ENCODE peak calls at places on chromosomes 3 and 15, in five cellular contexts. One of them, this sample, is unnamed.

GRCh38 chr3:50271314-50272072 is 2.5 kb downstream of the SEMA3B start:
- DNase-seq in mammary epithelial cell: no peak
- DNase-seq in body of pancreas: no peak
- DNase-seq in left lung: peak; percentile 32
- DNase-seq in K562: no peak
- DNase-seq in this sample: no peak

GRCh38 chr3:177820683-177821316 is 623.5 kb upstream of the TBL1XR1 start:
- DNase-seq in mammary epithelial cell: no peak
- DNase-seq in body of pancreas: no peak
- DNase-seq in left lung: no peak
- DNase-seq in K562: no peak
- DNase-seq in this sample: no peak

GRCh38 chr3:43378066-43378935 is 92.0 kb downstream of the SNRK start:
- DNase-seq in mammary epithelial cell: peak; percentile 43
- DNase-seq in body of pancreas: peak; percentile 75
- DNase-seq in left lung: no peak
- DNase-seq in K562: peak; percentile 72
- DNase-seq in this sample: peak; percentile 60

GRCh38 chr15:51025454-51025846 is 69.3 kb downstream of the TNFAIP8L3 start:
- DNase-seq in mammary epithelial cell: no peak
- DNase-seq in body of pancreas: no peak
- DNase-seq in left lung: no peak
- DNase-seq in K562: no peak
- DNase-seq in this sample: no peak

GRCh38 chr3:140223631-140224030 is 288.6 kb downstream of the CLSTN2 start:
- DNase-seq in mammary epithelial cell: peak; percentile 77
- DNase-seq in body of pancreas: no peak
- DNase-seq in left lung: no peak
- DNase-seq in K562: no peak
- DNase-seq in this sample: no peak

GRCh38 chr3:129485681-129486056 is 42.8 kb upstream of the RHO start:
- DNase-seq in mammary epithelial cell: peak; percentile 98
- DNase-seq in body of pancreas: peak; percentile 58
- DNase-seq in left lung: peak; percentile 90
- DNase-seq in K562: no peak
- DNase-seq in this sample: no peak

GRCh38 chr15:70512772-70513362 is 250.5 kb downstream of the UACA start:
- DNase-seq in mammary epithelial cell: peak; percentile 59
- DNase-seq in body of pancreas: no peak
- DNase-seq in left lung: no peak
- DNase-seq in K562: peak; percentile 75
- DNase-seq in this sample: peak; percentile 74

GRCh38 chr3:19399356-19399755 is 251.0 kb downstream of the KCNH8 start:
- DNase-seq in mammary epithelial cell: peak; percentile 20
- DNase-seq in body of pancreas: no peak
- DNase-seq in left lung: no peak
- DNase-seq in K562: no peak
- DNase-seq in this sample: no peak

GRCh38 chr3:59994720-59995304 is 945.0 kb upstream of the CFAP20DC start:
- DNase-seq in mammary epithelial cell: no peak
- DNase-seq in body of pancreas: no peak
- DNase-seq in left lung: no peak
- DNase-seq in K562: no peak
- DNase-seq in this sample: peak; percentile 40

GRCh38 chr15:93072440-93073394 is 16.3 kb downstream of the RGMA start:
- DNase-seq in mammary epithelial cell: peak; percentile 49
- DNase-seq in body of pancreas: peak; percentile 77
- DNase-seq in left lung: peak; percentile 91
- DNase-seq in K562: peak; percentile 80
- DNase-seq in this sample: no peak

GRCh38 chr15:101025896-101026631 is 106.9 kb downstream of the LRRK1 start:
- DNase-seq in mammary epithelial cell: no peak
- DNase-seq in body of pancreas: no peak
- DNase-seq in left lung: no peak
- DNase-seq in K562: no peak
- DNase-seq in this sample: no peak

GRCh38 chr3:87088366-87088983 is 97.5 kb upstream of the VGLL3 start:
- DNase-seq in mammary epithelial cell: no peak
- DNase-seq in body of pancreas: no peak
- DNase-seq in left lung: no peak
- DNase-seq in K562: no peak
- DNase-seq in this sample: no peak

GRCh38 chr3:126208182-126208581 is 27.8 kb upstream of the ALDH1L1 start:
- DNase-seq in mammary epithelial cell: no peak
- DNase-seq in body of pancreas: no peak
- DNase-seq in left lung: no peak
- DNase-seq in K562: no peak
- DNase-seq in this sample: no peak

GRCh38 chr3:24088782-24089181 is 143.7 kb downstream of the NR1D2 start:
- DNase-seq in mammary epithelial cell: peak; percentile 20
- DNase-seq in body of pancreas: no peak
- DNase-seq in left lung: no peak
- DNase-seq in K562: peak; percentile 63
- DNase-seq in this sample: peak; percentile 3

GRCh38 chr3:17233398-17233800 is 348.6 kb downstream of the PLCL2 start:
- DNase-seq in mammary epithelial cell: peak; percentile 83
- DNase-seq in body of pancreas: peak; percentile 11
- DNase-seq in left lung: no peak
- DNase-seq in K562: peak; percentile 55
- DNase-seq in this sample: peak; percentile 64

GRCh38 chr3:196422976-196423781 is 9.0 kb downstream of the UBXN7 start:
- DNase-seq in mammary epithelial cell: peak; percentile 40
- DNase-seq in body of pancreas: peak; percentile 81
- DNase-seq in left lung: peak; percentile 77
- DNase-seq in K562: peak; percentile 33
- DNase-seq in this sample: no peak

GRCh38 chr3:138442996-138443395 is 8.6 kb downstream of the ESYT3 start:
- DNase-seq in mammary epithelial cell: no peak
- DNase-seq in body of pancreas: no peak
- DNase-seq in left lung: no peak
- DNase-seq in K562: no peak
- DNase-seq in this sample: no peak

GRCh38 chr15:42493694-42494093 is 1.7 kb upstream of the SNAP23 start:
- DNase-seq in mammary epithelial cell: no peak
- DNase-seq in body of pancreas: no peak
- DNase-seq in left lung: no peak
- DNase-seq in K562: no peak
- DNase-seq in this sample: no peak

GRCh38 chr3:15405448-15406050 is 21.8 kb downstream of the METTL6 start:
- DNase-seq in mammary epithelial cell: peak; percentile 38
- DNase-seq in body of pancreas: no peak
- DNase-seq in left lung: no peak
- DNase-seq in K562: peak; percentile 62
- DNase-seq in this sample: peak; percentile 73

GRCh38 chr3:14458434-14459280 is 56.3 kb downstream of the SLC6A6 start:
- DNase-seq in mammary epithelial cell: no peak
- DNase-seq in body of pancreas: no peak
- DNase-seq in left lung: no peak
- DNase-seq in K562: no peak
- DNase-seq in this sample: no peak

GRCh38 chr3:76582632-76583378 is 457.1 kb upstream of the ROBO2 start:
- DNase-seq in mammary epithelial cell: no peak
- DNase-seq in body of pancreas: no peak
- DNase-seq in left lung: no peak
- DNase-seq in K562: no peak
- DNase-seq in this sample: no peak

GRCh38 chr3:47016934-47017435 is 37.5 kb downstream of the NBEAL2 start:
- DNase-seq in mammary epithelial cell: peak; percentile 76
- DNase-seq in body of pancreas: no peak
- DNase-seq in left lung: no peak
- DNase-seq in K562: peak; percentile 94
- DNase-seq in this sample: peak; percentile 86

GRCh38 chr3:137116619-137117018 is 158.8 kb downstream of the IL20RB start:
- DNase-seq in mammary epithelial cell: peak; percentile 46
- DNase-seq in body of pancreas: no peak
- DNase-seq in left lung: no peak
- DNase-seq in K562: no peak
- DNase-seq in this sample: no peak

GRCh38 chr3:129611812-129612349 is 5.4 kb upstream of the PLXND1 start:
- DNase-seq in mammary epithelial cell: no peak
- DNase-seq in body of pancreas: no peak
- DNase-seq in left lung: peak; percentile 76
- DNase-seq in K562: no peak
- DNase-seq in this sample: no peak

GRCh38 chr3:13860001-13860400 is 19.9 kb downstream of the WNT7A start:
- DNase-seq in mammary epithelial cell: peak; percentile 21
- DNase-seq in body of pancreas: no peak
- DNase-seq in left lung: no peak
- DNase-seq in K562: no peak
- DNase-seq in this sample: no peak

GRCh38 chr3:120572027-120572426 is 24.1 kb upstream of the NDUFB4 start:
- DNase-seq in mammary epithelial cell: no peak
- DNase-seq in body of pancreas: no peak
- DNase-seq in left lung: no peak
- DNase-seq in K562: peak; percentile 9
- DNase-seq in this sample: no peak

GRCh38 chr3:141477224-141477623 is 9.6 kb upstream of the RASA2 start:
- DNase-seq in mammary epithelial cell: peak; percentile 98
- DNase-seq in body of pancreas: peak; percentile 33
- DNase-seq in left lung: no peak
- DNase-seq in K562: peak; percentile 56
- DNase-seq in this sample: no peak

GRCh38 chr3:181623924-181624694 is 87.6 kb upstream of the SOX2 start:
- DNase-seq in mammary epithelial cell: peak; percentile 80
- DNase-seq in body of pancreas: no peak
- DNase-seq in left lung: no peak
- DNase-seq in K562: no peak
- DNase-seq in this sample: no peak
- H3K4me3 ChIP-seq in mammary epithelial cell: no peak overlapping the region
- H3K4me3 ChIP-seq in body of pancreas: no peak overlapping the region
- H3K4me3 ChIP-seq in left lung: no peak overlapping the region
- H3K4me3 ChIP-seq in K562: no peak overlapping the region
- H3K4me3 ChIP-seq in this sample: no peak overlapping the region

DNA sequence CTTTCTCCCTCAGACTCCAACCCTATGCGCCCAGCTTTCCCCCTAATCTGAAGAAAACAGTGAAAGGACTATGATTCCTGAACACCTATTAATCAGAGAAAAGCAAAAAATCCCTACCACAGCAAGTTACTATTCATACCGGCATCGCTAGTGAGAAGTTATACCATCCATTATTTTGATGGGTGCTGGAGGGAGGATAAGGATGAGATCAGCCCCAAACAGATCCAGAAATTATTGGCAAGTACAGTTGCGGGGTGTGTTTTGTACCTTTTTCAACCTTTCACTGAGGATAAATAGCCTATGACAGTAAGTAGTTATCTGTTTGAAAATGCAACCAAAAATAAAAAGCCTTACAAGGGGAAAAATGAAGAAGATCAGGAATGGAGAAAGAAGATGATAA is 59.9 kb upstream of the ADAMTS9 start:
- DNase-seq in mammary epithelial cell: no peak
- DNase-seq in body of pancreas: no peak
- DNase-seq in left lung: no peak
- DNase-seq in K562: no peak
- DNase-seq in this sample: no peak
- H3K4me3 ChIP-seq in mammary epithelial cell: no peak overlapping the region
- H3K4me3 ChIP-seq in body of pancreas: no peak overlapping the region
- H3K4me3 ChIP-seq in left lung: no peak overlapping the region
- H3K4me3 ChIP-seq in K562: no peak overlapping the region
- H3K4me3 ChIP-seq in this sample: no peak overlapping the region

GRCh38 chr15:86236721-86237121 is 157.1 kb downstream of the AGBL1 start:
- DNase-seq in mammary epithelial cell: no peak
- DNase-seq in body of pancreas: no peak
- DNase-seq in left lung: no peak
- DNase-seq in K562: no peak
- DNase-seq in this sample: no peak
- H3K4me3 ChIP-seq in mammary epithelial cell: no peak overlapping the region
- H3K4me3 ChIP-seq in body of pancreas: no peak overlapping the region
- H3K4me3 ChIP-seq in left lung: no peak overlapping the region
- H3K4me3 ChIP-seq in K562: no peak overlapping the region
- H3K4me3 ChIP-seq in this sample: no peak overlapping the region

GRCh38 chr3:197753263-197753662 is 3.6 kb downstream of the FYTTD1 start:
- DNase-seq in mammary epithelial cell: no peak
- DNase-seq in body of pancreas: no peak
- DNase-seq in left lung: no peak
- DNase-seq in K562: no peak
- DNase-seq in this sample: no peak
- H3K4me3 ChIP-seq in mammary epithelial cell: no peak overlapping the region
- H3K4me3 ChIP-seq in body of pancreas: no peak overlapping the region
- H3K4me3 ChIP-seq in left lung: no peak overlapping the region
- H3K4me3 ChIP-seq in K562: no peak overlapping the region
- H3K4me3 ChIP-seq in this sample: no peak overlapping the region

GRCh38 chr3:99635348-99635747 is 3.0 kb upstream of the COL8A1 start:
- DNase-seq in mammary epithelial cell: no peak
- DNase-seq in body of pancreas: no peak
- DNase-seq in left lung: no peak
- DNase-seq in K562: no peak
- DNase-seq in this sample: no peak

GRCh38 chr3:99634881-99635280 is 3.5 kb upstream of the COL8A1 start:
- DNase-seq in mammary epithelial cell: peak; percentile 48
- DNase-seq in body of pancreas: no peak
- DNase-seq in left lung: no peak
- DNase-seq in K562: no peak
- DNase-seq in this sample: no peak

GRCh38 chr3:99638244-99638948 is at the start of gene COL8A1:
- DNase-seq in mammary epithelial cell: peak; percentile 83
- DNase-seq in body of pancreas: peak; percentile 20
- DNase-seq in left lung: peak; percentile 87
- DNase-seq in K562: no peak
- DNase-seq in this sample: no peak

GRCh38 chr3:99637381-99638111 is 848 bp upstream of the COL8A1 start:
- DNase-seq in mammary epithelial cell: peak; percentile 83
- DNase-seq in body of pancreas: no peak
- DNase-seq in left lung: no peak
- DNase-seq in K562: no peak
- DNase-seq in this sample: no peak

DNA sequence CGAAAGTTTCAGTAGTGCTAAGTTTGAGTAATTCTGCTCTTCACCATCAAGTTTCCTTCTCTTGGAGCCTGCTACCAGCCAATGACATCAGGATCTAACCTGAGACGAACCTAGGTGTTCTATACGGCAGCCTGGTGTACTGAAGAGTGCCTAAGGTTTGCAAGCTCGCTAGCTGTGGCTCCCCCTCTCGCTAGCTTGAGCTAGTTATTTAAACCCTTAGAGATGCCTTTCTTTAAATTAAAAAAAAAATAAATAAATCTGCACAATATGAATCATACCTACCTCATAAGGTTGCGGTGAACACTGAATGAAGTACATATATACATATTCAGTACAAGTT is 1.4 kb upstream of the COL8A1 start:
- DNase-seq in mammary epithelial cell: peak; percentile 86
- DNase-seq in body of pancreas: no peak
- DNase-seq in left lung: no peak
- DNase-seq in K562: no peak
- DNase-seq in this sample: no peak
- H3K4me3 ChIP-seq in mammary epithelial cell: peak overlapping the region; percentile 48
- H3K4me3 ChIP-seq in body of pancreas: no peak overlapping the region
- H3K4me3 ChIP-seq in left lung: peak overlapping the region; percentile 47
- H3K4me3 ChIP-seq in K562: no peak overlapping the region
- H3K4me3 ChIP-seq in this sample: no peak overlapping the region

GRCh38 chr15:25859838-25860645 is 3.1 kb downstream of the ATP10A start:
- DNase-seq in mammary epithelial cell: no peak
- DNase-seq in body of pancreas: no peak
- DNase-seq in left lung: no peak
- DNase-seq in K562: no peak
- DNase-seq in this sample: no peak
- H3K4me3 ChIP-seq in mammary epithelial cell: no peak overlapping the region
- H3K4me3 ChIP-seq in body of pancreas: no peak overlapping the region
- H3K4me3 ChIP-seq in left lung: no peak overlapping the region
- H3K4me3 ChIP-seq in K562: no peak overlapping the region
- H3K4me3 ChIP-seq in this sample: no peak overlapping the region